ENCODE peak calls at places on chromosomes 2 and 18, in five cellular contexts. One of them, this sample, is unnamed. For H3K9me3, the result is how much of the 10 kb centered on the place peaks cover.

GRCh38 chr2:237128026-237128703 is 42.5 kb downstream of the COPS8 start:
- DNase-seq in uterus: peak
- DNase-seq in AG04450: peak
- DNase-seq in kidney: peak
- DNase-seq in thoracic aorta: peak
- DNase-seq in this sample: peak

GRCh38 chr18:8987250-8987649 is 115.2 kb upstream of the NDUFV2 start:
- DNase-seq in thoracic aorta: no peak
- DNase-seq in AG04450: no peak
- DNase-seq in kidney: no peak
- DNase-seq in uterus: no peak
- DNase-seq in this sample: no peak

GRCh38 chr2:24228470-24228869 is 53.6 kb downstream of the FAM228A start:
- DNase-seq in thoracic aorta: no peak
- DNase-seq in AG04450: no peak
- DNase-seq in kidney: no peak
- DNase-seq in uterus: no peak
- DNase-seq in this sample: no peak

GRCh38 chr2:239109041-239109915 is 261.4 kb downstream of the TWIST2 start:
- DNase-seq in AG04450: no peak
- DNase-seq in thoracic aorta: no peak
- DNase-seq in uterus: no peak
- DNase-seq in kidney: no peak
- DNase-seq in this sample: no peak

GRCh38 chr2:27065128-27065527 is 6.3 kb downstream of the OST4 start:
- DNase-seq in thoracic aorta: no peak
- DNase-seq in uterus: no peak
- DNase-seq in AG04450: no peak
- DNase-seq in kidney: no peak
- DNase-seq in this sample: no peak

GRCh38 chr2:222424729-222425671 is 657 bp downstream of the SGPP2 start:
- DNase-seq in uterus: no peak
- DNase-seq in kidney: peak
- DNase-seq in thoracic aorta: no peak
- DNase-seq in AG04450: no peak
- DNase-seq in this sample: no peak

GRCh38 chr2:65416945-65417344 is 15.5 kb downstream of the SPRED2 start:
- DNase-seq in uterus: no peak
- DNase-seq in AG04450: no peak
- DNase-seq in thoracic aorta: no peak
- DNase-seq in kidney: no peak
- DNase-seq in this sample: no peak

GRCh38 chr18:78006805-78007204 is 757.2 kb downstream of the GALR1 start:
- DNase-seq in kidney: no peak
- DNase-seq in uterus: no peak
- DNase-seq in AG04450: no peak
- DNase-seq in thoracic aorta: no peak
- DNase-seq in this sample: no peak

GRCh38 chr2:64405476-64406406 is 48.2 kb upstream of the LGALSL start:
- DNase-seq in AG04450: no peak
- DNase-seq in uterus: peak
- DNase-seq in kidney: no peak
- DNase-seq in thoracic aorta: no peak
- DNase-seq in this sample: no peak

GRCh38 chr2:107132141-107132540 is 246.2 kb upstream of the ST6GAL2 start:
- DNase-seq in thoracic aorta: no peak
- DNase-seq in kidney: no peak
- DNase-seq in AG04450: no peak
- DNase-seq in uterus: no peak
- DNase-seq in this sample: no peak

GRCh38 chr2:144445196-144445595 is 74.7 kb downstream of the ZEB2 start:
- DNase-seq in AG04450: no peak
- DNase-seq in kidney: no peak
- DNase-seq in thoracic aorta: no peak
- DNase-seq in uterus: no peak
- DNase-seq in this sample: no peak

GRCh38 chr2:240990266-240990529 is 8.2 kb upstream of the SNED1 start:
- DNase-seq in AG04450: no peak
- DNase-seq in kidney: no peak
- DNase-seq in thoracic aorta: no peak
- DNase-seq in uterus: no peak
- DNase-seq in this sample: no peak

GRCh38 chr2:66840321-66841014 is 405.5 kb downstream of the MEIS1 start:
- DNase-seq in kidney: no peak
- DNase-seq in thoracic aorta: no peak
- DNase-seq in uterus: no peak
- DNase-seq in AG04450: peak
- DNase-seq in this sample: no peak

GRCh38 chr18:8322486-8322885 is 286.8 kb upstream of the RAB12 start:
- DNase-seq in kidney: no peak
- DNase-seq in AG04450: no peak
- DNase-seq in thoracic aorta: no peak
- DNase-seq in uterus: no peak
- DNase-seq in this sample: no peak

GRCh38 chr2:30230479-30230854 is 867 bp upstream of the LBH start:
- DNase-seq in uterus: peak
- DNase-seq in thoracic aorta: no peak
- DNase-seq in kidney: peak
- DNase-seq in AG04450: no peak
- DNase-seq in this sample: peak

GRCh38 chr18:10525563-10526210 is at the start of gene NAPG:
- DNase-seq in kidney: peak
- DNase-seq in thoracic aorta: peak
- DNase-seq in AG04450: peak
- DNase-seq in uterus: peak
- DNase-seq in this sample: peak

GRCh38 chr2:40128796-40129195 is 323.1 kb downstream of the SLC8A1 start:
- DNase-seq in uterus: no peak
- DNase-seq in thoracic aorta: no peak
- DNase-seq in kidney: no peak
- DNase-seq in AG04450: no peak
- DNase-seq in this sample: no peak

GRCh38 chr2:238389985-238390682 is 36.6 kb upstream of the ASB1 start:
- DNase-seq in kidney: no peak
- DNase-seq in thoracic aorta: no peak
- DNase-seq in AG04450: no peak
- DNase-seq in uterus: no peak
- DNase-seq in this sample: no peak

GRCh38 chr2:215950009-215950408 is 63.3 kb downstream of the MREG start:
- DNase-seq in AG04450: no peak
- DNase-seq in kidney: no peak
- DNase-seq in thoracic aorta: no peak
- DNase-seq in uterus: no peak
- DNase-seq in this sample: no peak

GRCh38 chr2:28505361-28505760 is 9.5 kb downstream of the PLB1 start:
- DNase-seq in AG04450: no peak
- DNase-seq in uterus: no peak
- DNase-seq in thoracic aorta: no peak
- DNase-seq in kidney: no peak
- DNase-seq in this sample: no peak

GRCh38 chr2:240933048-240933965 is 27.2 kb downstream of the CROCC2 start:
- DNase-seq in AG04450: no peak
- DNase-seq in uterus: peak
- DNase-seq in kidney: peak
- DNase-seq in thoracic aorta: no peak
- DNase-seq in this sample: peak

GRCh38 chr2:195537811-195538210 is 119.2 kb upstream of the SLC39A10 start:
- DNase-seq in uterus: no peak
- DNase-seq in kidney: no peak
- DNase-seq in AG04450: no peak
- DNase-seq in thoracic aorta: no peak
- DNase-seq in this sample: no peak

GRCh38 chr2:119760237-119760807 is 600 bp downstream of the PTPN4 start:
- DNase-seq in thoracic aorta: no peak
- DNase-seq in AG04450: no peak
- DNase-seq in uterus: peak
- DNase-seq in kidney: no peak
- DNase-seq in this sample: peak

GRCh38 chr2:46364797-46365457 is 67.7 kb downstream of the EPAS1 start:
- DNase-seq in thoracic aorta: no peak
- DNase-seq in AG04450: peak
- DNase-seq in uterus: peak
- DNase-seq in kidney: no peak
- DNase-seq in this sample: peak

GRCh38 chr2:232315049-232315922 is 63.3 kb upstream of the ALPP start:
- DNase-seq in kidney: peak
- DNase-seq in thoracic aorta: peak
- DNase-seq in uterus: peak
- DNase-seq in AG04450: peak
- DNase-seq in this sample: no peak

GRCh38 chr18:76491801-76492668 is 3.0 kb downstream of the ZNF516 start:
- DNase-seq in kidney: no peak
- DNase-seq in AG04450: no peak
- DNase-seq in uterus: peak
- DNase-seq in thoracic aorta: no peak
- DNase-seq in this sample: peak
- TF ChIP-seq CTCF in kidney: no peak
- TF ChIP-seq CTCF in AG04450: no peak
- TF ChIP-seq CTCF in uterus: no peak
- TF ChIP-seq CTCF in thoracic aorta: no peak
- TF ChIP-seq CTCF in this sample: no peak

GRCh38 chr2:209523778-209524362 is 100.0 kb downstream of the MAP2 start:
- DNase-seq in uterus: no peak
- DNase-seq in kidney: no peak
- DNase-seq in thoracic aorta: no peak
- DNase-seq in AG04450: no peak
- DNase-seq in this sample: no peak

GRCh38 chr2:209525336-209525735 is 101.5 kb downstream of the MAP2 start:
- DNase-seq in kidney: no peak
- DNase-seq in uterus: no peak
- DNase-seq in thoracic aorta: no peak
- DNase-seq in AG04450: no peak
- DNase-seq in this sample: no peak

GRCh38 chr2:209523041-209523740 is 99.3 kb downstream of the MAP2 start:
- DNase-seq in kidney: no peak
- DNase-seq in AG04450: no peak
- DNase-seq in uterus: no peak
- DNase-seq in thoracic aorta: no peak
- DNase-seq in this sample: no peak

GRCh38 chr2:209525834-209526281 is 102.0 kb downstream of the MAP2 start:
- DNase-seq in kidney: no peak
- DNase-seq in uterus: no peak
- DNase-seq in thoracic aorta: no peak
- DNase-seq in AG04450: peak
- DNase-seq in this sample: no peak

GRCh38 chr2:209526541-209526940 is 102.7 kb downstream of the MAP2 start:
- DNase-seq in thoracic aorta: no peak
- DNase-seq in AG04450: no peak
- DNase-seq in uterus: no peak
- DNase-seq in kidney: no peak
- DNase-seq in this sample: no peak
- H3K4me3 ChIP-seq in thoracic aorta: peak
- H3K4me3 ChIP-seq in AG04450: peak
- H3K4me3 ChIP-seq in uterus: no peak
- H3K4me3 ChIP-seq in kidney: peak
- H3K4me3 ChIP-seq in this sample: peak

GRCh38 chr18:2441544-2441943 is 129.8 kb downstream of the METTL4 start:
- DNase-seq in thoracic aorta: no peak
- DNase-seq in kidney: no peak
- DNase-seq in AG04450: no peak
- DNase-seq in uterus: no peak
- DNase-seq in this sample: no peak

GRCh38 chr18:2444201-2444875 is 127.0 kb downstream of the METTL4 start:
- DNase-seq in uterus: no peak
- DNase-seq in thoracic aorta: no peak
- DNase-seq in AG04450: no peak
- DNase-seq in kidney: no peak
- DNase-seq in this sample: no peak

GRCh38 chr18:2442726-2443275 is 128.5 kb downstream of the METTL4 start:
- DNase-seq in kidney: no peak
- DNase-seq in AG04450: no peak
- DNase-seq in uterus: no peak
- DNase-seq in thoracic aorta: no peak
- DNase-seq in this sample: no peak

DNA sequence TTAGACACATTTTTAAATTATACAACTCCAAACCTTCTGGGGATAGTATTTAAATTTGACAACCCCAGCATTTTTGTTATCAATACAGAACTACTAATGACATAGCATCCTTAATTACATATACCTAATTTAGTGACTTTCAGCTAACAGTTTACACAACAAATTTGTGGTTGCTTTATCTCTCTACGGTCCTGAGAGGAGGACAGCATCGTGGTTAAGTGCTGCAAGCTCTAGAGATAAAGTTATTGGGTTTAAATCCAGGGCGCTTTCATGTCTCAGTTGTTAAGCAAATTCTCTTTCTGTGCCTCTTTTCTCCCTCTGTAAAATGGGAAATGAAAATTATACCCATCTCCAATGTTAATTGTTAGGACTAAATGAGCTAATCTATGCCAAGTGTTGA is 129.3 kb downstream of the METTL4 start:
- DNase-seq in uterus: no peak
- DNase-seq in AG04450: no peak
- DNase-seq in thoracic aorta: no peak
- DNase-seq in kidney: no peak
- DNase-seq in this sample: no peak
- H3K9me3 ChIP-seq in uterus: under half
- H3K9me3 ChIP-seq in AG04450: under half
- H3K9me3 ChIP-seq in thoracic aorta: under half
- H3K9me3 ChIP-seq in kidney: under half
- H3K9me3 ChIP-seq in this sample: under half

GRCh38 chr2:94982661-94983060 is 42.8 kb upstream of the MAL start:
- DNase-seq in thoracic aorta: no peak
- DNase-seq in uterus: no peak
- DNase-seq in kidney: no peak
- DNase-seq in AG04450: no peak
- DNase-seq in this sample: no peak

GRCh38 chr2:94985636-94986035 is 39.9 kb upstream of the MAL start:
- DNase-seq in AG04450: no peak
- DNase-seq in thoracic aorta: no peak
- DNase-seq in kidney: no peak
- DNase-seq in uterus: no peak
- DNase-seq in this sample: no peak

GRCh38 chr2:94984964-94985575 is 40.4 kb upstream of the MAL start:
- DNase-seq in AG04450: no peak
- DNase-seq in thoracic aorta: no peak
- DNase-seq in kidney: no peak
- DNase-seq in uterus: no peak
- DNase-seq in this sample: no peak

GRCh38 chr2:94987074-94988020 is 38.2 kb upstream of the MAL start:
- DNase-seq in uterus: no peak
- DNase-seq in kidney: no peak
- DNase-seq in AG04450: no peak
- DNase-seq in thoracic aorta: no peak
- DNase-seq in this sample: no peak

DNA sequence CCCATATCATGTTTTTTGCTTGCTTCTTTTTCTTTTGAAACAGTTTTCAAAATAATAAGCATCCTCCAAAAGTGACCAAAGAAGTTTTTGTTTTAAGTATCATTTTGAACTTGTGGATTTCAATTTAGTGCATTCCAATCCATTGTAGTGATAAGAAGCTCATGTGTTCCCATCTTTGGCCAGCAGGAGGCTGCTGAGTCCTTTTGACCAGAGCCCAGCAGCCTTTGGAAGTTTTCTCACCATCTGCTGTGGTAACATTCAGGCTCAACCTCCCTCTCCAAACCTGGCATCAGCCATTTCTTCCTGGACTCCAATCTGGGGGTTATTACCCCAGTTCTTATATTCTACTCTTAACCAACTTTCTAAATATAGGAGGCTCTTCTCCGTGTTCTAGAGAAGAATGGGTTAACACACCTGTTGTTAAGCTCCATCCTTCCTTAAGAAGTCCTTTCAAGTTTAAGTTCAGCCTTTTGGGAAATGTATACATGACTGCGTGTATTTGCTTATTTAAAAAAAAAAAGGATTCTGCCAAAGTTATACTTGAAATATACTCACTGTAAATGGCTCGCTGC is 39.0 kb upstream of the MAL start:
- DNase-seq in thoracic aorta: no peak
- DNase-seq in AG04450: peak
- DNase-seq in uterus: no peak
- DNase-seq in kidney: no peak
- DNase-seq in this sample: peak
- TF ChIP-seq CTCF in thoracic aorta: peak
- TF ChIP-seq CTCF in AG04450: peak
- TF ChIP-seq CTCF in uterus: peak
- TF ChIP-seq CTCF in kidney: peak
- TF ChIP-seq CTCF in this sample: peak

This sample was measured in heart right ventricle.